ENCODE peak calls at places on chromosome 22, in four cellular contexts. G, T, U and B are unnamed samples.

GRCh38 chr22:25064894-25065560 is 112.5 kb downstream of the KIAA1671 start:
- DNase-seq in G (no peak), T (no peak), U (no peak), B (peak; percentile 38)

GRCh38 chr22:45511847-45512261 is 9.2 kb downstream of the FBLN1 start:
- DNase-seq in G (no peak), T (peak; percentile 75), U (peak; percentile 92), B (peak; percentile 30)

GRCh38 chr22:19932367-19933206 is 9.0 kb upstream of the COMT start:
- DNase-seq in G (no peak), T (no peak), U (no peak), B (no peak)

GRCh38 chr22:22603470-22603947 is 40.9 kb upstream of the GGTLC2 start:
- DNase-seq in G (no peak), T (no peak), U (no peak), B (no peak)

GRCh38 chr22:20782601-20783299 is 8.8 kb downstream of the SERPIND1 start:
- DNase-seq in G (no peak), T (no peak), U (no peak), B (no peak)

GRCh38 chr22:27241430-27242110 is 560.0 kb downstream of the MN1 start:
- DNase-seq in G (no peak), T (no peak), U (peak; percentile 51), B (no peak)

GRCh38 chr22:36201630-36202312 is at the start of gene APOL4:
- DNase-seq in G (no peak), T (peak; percentile 40), U (no peak), B (no peak)

GRCh38 chr22:24486501-24486921 is 8.6 kb upstream of the UPB1 start:
- DNase-seq in G (peak; percentile 42), T (peak; percentile 52), U (peak; percentile 86), B (peak; percentile 70)

GRCh38 chr22:32042924-32043323 is at the start of gene SLC5A1:
- DNase-seq in G (no peak), T (no peak), U (no peak), B (peak; percentile 67)

GRCh38 chr22:25100402-25100801 is 99.3 kb upstream of the CRYBB3 start:
- DNase-seq in G (no peak), T (no peak), U (no peak), B (no peak)

GRCh38 chr22:41539146-41540005 is 4.9 kb downstream of the POLR3H start:
- DNase-seq in G (no peak), T (no peak), U (no peak), B (no peak)

GRCh38 chr22:36936362-36937116 is 23.1 kb downstream of the CSF2RB start:
- DNase-seq in G (no peak), T (no peak), U (no peak), B (no peak)

GRCh38 chr22:24819941-24820461 is 14.0 kb downstream of the SGSM1 start:
- DNase-seq in G (no peak), T (no peak), U (no peak), B (no peak)

GRCh38 chr22:24593810-24594568 is 1.1 kb upstream of the LRRC75B start:
- DNase-seq in G (no peak), T (no peak), U (no peak), B (peak; percentile 29)

GRCh38 chr22:22931557-22932270 is 44.1 kb downstream of the IGLL5 start:
- DNase-seq in G (peak; percentile 92), T (no peak), U (no peak), B (no peak)

GRCh38 chr22:41197808-41198585 is 7.1 kb upstream of the L3MBTL2 start:
- DNase-seq in G (no peak), T (no peak), U (no peak), B (peak; percentile 38)

GRCh38 chr22:40436460-40437431 is 66.4 kb downstream of the SGSM3 start:
- DNase-seq in G (peak; percentile 93), T (no peak), U (peak; percentile 79), B (peak; percentile 75)

GRCh38 chr22:32355760-32356159 is 1.9 kb upstream of the RFPL3 start:
- DNase-seq in G (no peak), T (no peak), U (no peak), B (peak; percentile 38)

GRCh38 chr22:45542001-45542520 is 39.4 kb downstream of the FBLN1 start:
- DNase-seq in G (no peak), T (no peak), U (no peak), B (no peak)

GRCh38 chr22:22450343-22450839 is 58.2 kb downstream of the ZNF280B start:
- DNase-seq in G (peak; percentile 77), T (no peak), U (no peak), B (no peak)

GRCh38 chr22:18048441-18048898 is 24.1 kb upstream of the MICAL3 start:
- DNase-seq in G (no peak), T (no peak), U (no peak), B (no peak)

GRCh38 chr22:41314821-41315220 is 13.5 kb downstream of the ZC3H7B start:
- DNase-seq in G (no peak), T (no peak), U (no peak), B (peak; percentile 39)

GRCh38 chr22:37403267-37403960 is 23.9 kb downstream of the ELFN2 start:
- DNase-seq in G (no peak), T (no peak), U (no peak), B (no peak)

GRCh38 chr22:19518568-19519030 is 5.6 kb downstream of the CLDN5 start:
- DNase-seq in G (no peak), T (no peak), U (no peak), B (no peak)

GRCh38 chr22:19271273-19271855 is 20.2 kb downstream of the CLTCL1 start:
- DNase-seq in G (no peak), T (no peak), U (no peak), B (no peak)

GRCh38 chr22:48135641-48136040 is 1373.2 kb downstream of the TBC1D22A start:
- DNase-seq in G (no peak), T (no peak), U (no peak), B (no peak)

GRCh38 chr22:37233751-37234631 is 10.1 kb downstream of the RAC2 start:
- DNase-seq in G (no peak), T (no peak), U (no peak), B (peak; percentile 19)

GRCh38 chr22:20664594-20664959 is 109.3 kb upstream of the SERPIND1 start:
- DNase-seq in G (no peak), T (no peak), U (no peak), B (no peak)

GRCh38 chr22:22814666-22815396 is 72.8 kb upstream of the IGLL5 start:
- DNase-seq in G (no peak), T (no peak), U (no peak), B (no peak)

GRCh38 chr22:17237031-17237668 is 17.9 kb upstream of the ADA2 start:
- DNase-seq in G (peak; percentile 80), T (no peak), U (no peak), B (no peak)

GRCh38 chr22:19873138-19873959 is 18.7 kb upstream of the GNB1L start:
- DNase-seq in G (no peak), T (no peak), U (no peak), B (no peak)

GRCh38 chr22:21646608-21647590 is 4.8 kb downstream of the SDF2L1 start:
- DNase-seq in G (peak; percentile 88), T (peak; percentile 71), U (peak; percentile 75), B (peak; percentile 86)

GRCh38 chr22:22753526-22754267 is 109.3 kb downstream of the GGTLC2 start:
- DNase-seq in G (peak; percentile 64), T (no peak), U (peak; percentile 3), B (peak; percentile 43)

GRCh38 chr22:22802346-22802970 is 85.2 kb upstream of the IGLL5 start:
- DNase-seq in G (peak; percentile 70), T (no peak), U (no peak), B (no peak)

GRCh38 chr22:26273011-26273675 is 103.9 kb downstream of the SEZ6L start:
- DNase-seq in G (no peak), T (no peak), U (no peak), B (no peak)

GRCh38 chr22:49011379-49011768 is 816.3 kb downstream of the BRD1 start:
- DNase-seq in G (no peak), T (no peak), U (no peak), B (no peak)

GRCh38 chr22:42164901-42165300 is 34.3 kb upstream of the CYP2D6 start:
- DNase-seq in G (no peak), T (no peak), U (no peak), B (no peak)

GRCh38 chr22:22406445-22406844 is 102.1 kb downstream of the ZNF280B start:
- DNase-seq in G (no peak), T (no peak), U (no peak), B (no peak)

DNA sequence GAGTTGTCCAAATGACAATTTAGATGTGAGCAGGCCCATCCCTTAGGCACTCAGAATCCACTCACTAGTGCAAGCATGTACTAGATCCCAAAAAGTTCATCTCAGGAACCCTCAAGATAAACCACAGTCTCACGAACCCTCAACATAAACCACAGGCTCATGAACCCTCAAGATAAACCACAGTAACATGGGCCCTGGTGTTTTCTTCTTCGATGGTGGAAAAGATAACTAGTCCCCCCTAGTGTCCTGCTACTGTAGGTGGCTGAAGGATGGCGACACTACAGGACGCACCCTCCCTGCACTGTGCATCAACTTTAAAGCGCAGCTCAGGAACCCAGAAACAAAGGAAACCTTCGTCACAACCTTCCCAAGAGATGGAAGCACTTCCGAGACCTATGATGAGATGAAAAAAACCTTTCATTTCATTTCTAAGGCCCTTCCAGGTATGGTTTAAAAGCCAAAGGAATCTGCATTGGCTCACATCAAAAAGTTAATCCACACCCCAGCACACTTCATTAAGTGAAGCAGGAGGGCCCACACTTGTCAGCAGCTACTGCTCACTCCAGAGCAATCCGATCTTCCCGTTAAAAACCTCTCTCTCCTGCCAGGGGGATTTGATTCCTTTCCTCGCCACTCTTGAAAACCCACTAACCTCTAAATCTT is 2.4 kb downstream of the LARGE1 start:
- DNase-seq in G (peak; percentile 81), T (no peak), U (no peak), B (no peak)
- TF ChIP-seq CTCF in G (peak; percentile 65), T (peak; percentile 39), U (peak; percentile 7), B (no peak)

GRCh38 chr22:29074276-29074625 is 1.4 kb downstream of the KREMEN1 start:
- DNase-seq in G (no peak), T (no peak), U (no peak), B (no peak)
- H3K4me3 ChIP-seq in G (no peak overlapping the region), T (peak overlapping the region; percentile 58), U (no peak overlapping the region), B (peak overlapping the region; percentile 81)

DNA sequence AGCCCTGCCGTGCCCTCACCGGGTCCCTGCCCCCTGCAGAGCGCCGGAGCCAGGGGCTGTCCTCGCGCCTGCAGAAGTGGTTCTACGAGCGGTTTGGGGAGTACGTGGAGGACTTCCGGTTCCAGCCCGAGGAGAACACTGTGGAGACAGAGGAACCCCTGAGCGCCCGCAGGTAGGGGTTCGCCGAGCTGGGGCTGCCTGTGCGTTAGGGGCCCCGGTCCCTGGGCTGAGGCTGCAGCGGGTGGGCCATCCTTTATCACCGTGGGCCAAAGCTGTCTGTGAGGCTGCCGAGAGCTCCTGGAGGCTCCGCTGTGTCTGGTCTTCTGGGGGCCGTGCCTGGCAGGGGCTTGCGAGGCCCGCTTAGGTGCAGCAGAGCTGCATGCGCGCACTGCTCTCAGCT is 42.8 kb downstream of the GRAMD4 start:
- DNase-seq in G (no peak), T (no peak), U (no peak), B (no peak)
- TF ChIP-seq CTCF in G (no peak), T (no peak), U (no peak), B (no peak)

GRCh38 chr22:50304528-50305392 is 2.7 kb downstream of the PLXNB2 start:
- DNase-seq in G (no peak), T (no peak), U (peak; percentile 27), B (peak; percentile 80)
- H3K4me3 ChIP-seq in G (peak overlapping the region; percentile 95), T (peak overlapping the region; percentile 88), U (peak overlapping the region; percentile 78), B (peak overlapping the region; percentile 86)